ENCODE peak calls at places on chromosomes 2 and 18, in ten cellular contexts. N is cardiac fibroblast, O is Panc1, I is stomach, T is coronary artery, L is AG09309, D is tibial artery, K is adrenal gland, Z is IMR-90, U is uterus. G is an unnamed sample.

GRCh38 chr2:46430413-46430812 is 49.0 kb upstream of the TMEM247 start:
- DNase-seq in I (no peak), Z (no peak), D (no peak), T (no peak), O (no peak), K (no peak), U (no peak), L (no peak), N (no peak), G (no peak)

GRCh38 chr2:45813003-45813601 is 161.6 kb downstream of the PRKCE start:
- DNase-seq in K (no peak), D (no peak), T (no peak), N (peak; percentile 15), U (peak; percentile 40), L (no peak), I (no peak), Z (peak; percentile 64), O (no peak), G (peak; percentile 83)

GRCh38 chr2:58428553-58429284 is 187.6 kb upstream of the FANCL start:
- DNase-seq in U (no peak), D (no peak), N (no peak), K (peak; percentile 13), I (no peak), Z (no peak), O (no peak), L (no peak), T (no peak), G (no peak)

GRCh38 chr2:183049420-183049819 is 11.2 kb upstream of the NCKAP1 start:
- DNase-seq in L (no peak), N (no peak), U (no peak), K (no peak), T (no peak), D (no peak), O (no peak), I (no peak), Z (no peak), G (no peak)

GRCh38 chr2:190404487-190404886 is 3.7 kb upstream of the MFSD6 start:
- DNase-seq in Z (peak; percentile 65), U (no peak), K (peak; percentile 27), I (no peak), D (no peak), L (no peak), N (peak; percentile 15), O (no peak), T (no peak), G (peak; percentile 42)

GRCh38 chr18:22694954-22695353 is 238.2 kb upstream of the RBBP8 start:
- DNase-seq in L (peak; percentile 92), I (no peak), O (no peak), N (peak; percentile 97), D (peak; percentile 74), U (peak; percentile 85), K (peak; percentile 95), Z (peak; percentile 98), T (no peak), G (peak; percentile 94)

GRCh38 chr2:200466703-200467418 is 43.0 kb downstream of the KCTD18 start:
- DNase-seq in N (peak; percentile 72), O (no peak), I (no peak), T (peak; percentile 81), K (peak; percentile 81), D (no peak), L (peak; percentile 27), U (peak; percentile 56), Z (peak; percentile 56), G (peak; percentile 87)

GRCh38 chr2:100980046-100980445 is 22.0 kb upstream of the RPL31 start:
- DNase-seq in O (no peak), K (no peak), N (no peak), T (no peak), I (no peak), U (no peak), L (no peak), D (no peak), Z (no peak), G (no peak)

GRCh38 chr2:238114851-238115660 is 14.9 kb downstream of the ESPNL start:
- DNase-seq in T (no peak), O (no peak), I (no peak), U (no peak), D (peak; percentile 42), N (no peak), L (no peak), K (no peak), Z (no peak), G (no peak)

DNA sequence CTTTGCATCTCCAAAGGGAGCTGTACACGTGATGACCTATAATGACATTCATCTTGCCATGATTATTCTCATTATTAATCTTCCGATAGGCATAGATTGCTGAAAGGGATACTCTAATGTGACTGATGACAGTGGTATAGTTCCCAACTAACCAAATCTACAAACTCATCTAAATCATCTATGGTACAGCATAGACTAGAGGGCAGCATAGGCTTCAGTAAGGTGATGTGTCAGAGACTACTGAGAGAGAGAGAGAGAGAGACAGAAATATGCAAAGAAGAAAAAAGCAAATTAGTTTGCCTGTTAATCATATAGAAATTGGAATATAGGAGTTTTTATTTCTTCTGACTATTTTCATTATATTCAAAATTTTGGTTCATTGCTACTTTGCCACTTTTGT is 89.3 kb downstream of the CSRNP3 start:
- DNase-seq in T (no peak), I (no peak), Z (no peak), O (no peak), N (peak; percentile 16), K (no peak), D (no peak), L (no peak), U (no peak), G (no peak)
- TF ChIP-seq CTCF in T (no peak), I (no peak), Z (peak; percentile 6), O (no peak), N (peak; percentile 15), K (no peak), D (no peak), L (peak; percentile 12), U (no peak), G (no peak)

GRCh38 chr18:9716375-9716774 is 8.3 kb downstream of the RAB31 start:
- DNase-seq in Z (no peak), O (no peak), L (no peak), D (no peak), T (no peak), I (no peak), U (no peak), K (no peak), N (no peak), G (no peak)
- H3K4me3 ChIP-seq in Z (no peak overlapping the region), O (no peak overlapping the region), L (no peak overlapping the region), D (no peak overlapping the region), T (no peak overlapping the region), I (no peak overlapping the region), U (no peak overlapping the region), K (no peak overlapping the region), N (no peak overlapping the region), G (no peak overlapping the region)

GRCh38 chr2:239758325-239758877 is 266.7 kb downstream of the NDUFA10 start:
- DNase-seq in K (no peak), D (no peak), O (no peak), Z (peak; percentile 3), L (no peak), I (no peak), T (no peak), N (no peak), U (no peak), G (no peak)

GRCh38 chr2:239757154-239757760 is 267.9 kb downstream of the NDUFA10 start:
- DNase-seq in U (no peak), Z (no peak), O (no peak), L (no peak), K (no peak), T (no peak), I (no peak), N (no peak), D (no peak), G (no peak)

GRCh38 chr2:239753537-239753936 is 271.6 kb downstream of the NDUFA10 start:
- DNase-seq in O (no peak), U (no peak), I (no peak), L (no peak), D (no peak), T (no peak), K (no peak), N (no peak), Z (no peak), G (no peak)

GRCh38 chr2:239760596-239760995 is 264.5 kb downstream of the NDUFA10 start:
- DNase-seq in K (no peak), O (no peak), D (no peak), U (no peak), I (no peak), L (no peak), N (no peak), Z (no peak), T (no peak), G (no peak)

DNA sequence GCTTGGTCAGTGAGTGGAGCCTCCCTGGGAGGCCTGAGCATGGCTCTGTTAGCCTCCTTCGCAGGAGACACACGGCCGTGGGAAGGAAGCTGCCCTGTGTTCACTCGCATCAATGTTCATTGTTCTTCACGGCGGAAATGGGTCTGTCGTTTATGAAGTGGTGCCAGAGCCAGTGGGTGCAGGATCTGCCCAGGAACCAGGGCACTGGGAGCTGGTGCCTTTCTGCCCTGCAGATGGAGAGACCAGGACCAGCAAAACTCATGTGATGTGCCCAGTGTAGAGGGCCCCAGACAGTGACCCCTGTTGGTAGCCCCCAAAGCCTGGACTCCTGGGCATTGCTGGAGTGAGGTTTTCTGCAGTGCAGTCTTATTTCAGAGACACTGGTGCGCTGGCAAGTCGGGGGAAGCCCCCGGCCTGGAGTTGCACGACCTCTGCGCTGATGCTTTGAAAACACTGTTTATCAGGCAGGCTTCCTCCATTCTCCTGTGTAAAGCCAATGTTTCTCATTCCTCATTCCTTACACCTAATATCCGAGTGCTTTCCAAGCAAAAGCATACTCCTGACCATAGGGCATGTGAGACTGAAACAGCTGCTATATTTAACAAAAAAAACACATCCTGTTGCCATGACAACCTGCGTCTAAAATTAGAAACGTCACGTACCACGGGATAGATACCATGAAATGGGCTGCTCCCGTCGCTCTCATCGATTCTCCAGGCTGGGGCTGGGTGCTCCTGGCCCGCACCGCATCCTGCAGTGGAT is 268.6 kb downstream of the NDUFA10 start:
- DNase-seq in D (no peak), U (no peak), O (no peak), K (no peak), N (peak; percentile 5), L (no peak), Z (peak; percentile 6), I (no peak), T (no peak), G (no peak)
- TF ChIP-seq CTCF in D (no peak), U (no peak), O (no peak), K (no peak), N (no peak), L (no peak), Z (no peak), I (no peak), T (no peak), G (no peak)

DNA sequence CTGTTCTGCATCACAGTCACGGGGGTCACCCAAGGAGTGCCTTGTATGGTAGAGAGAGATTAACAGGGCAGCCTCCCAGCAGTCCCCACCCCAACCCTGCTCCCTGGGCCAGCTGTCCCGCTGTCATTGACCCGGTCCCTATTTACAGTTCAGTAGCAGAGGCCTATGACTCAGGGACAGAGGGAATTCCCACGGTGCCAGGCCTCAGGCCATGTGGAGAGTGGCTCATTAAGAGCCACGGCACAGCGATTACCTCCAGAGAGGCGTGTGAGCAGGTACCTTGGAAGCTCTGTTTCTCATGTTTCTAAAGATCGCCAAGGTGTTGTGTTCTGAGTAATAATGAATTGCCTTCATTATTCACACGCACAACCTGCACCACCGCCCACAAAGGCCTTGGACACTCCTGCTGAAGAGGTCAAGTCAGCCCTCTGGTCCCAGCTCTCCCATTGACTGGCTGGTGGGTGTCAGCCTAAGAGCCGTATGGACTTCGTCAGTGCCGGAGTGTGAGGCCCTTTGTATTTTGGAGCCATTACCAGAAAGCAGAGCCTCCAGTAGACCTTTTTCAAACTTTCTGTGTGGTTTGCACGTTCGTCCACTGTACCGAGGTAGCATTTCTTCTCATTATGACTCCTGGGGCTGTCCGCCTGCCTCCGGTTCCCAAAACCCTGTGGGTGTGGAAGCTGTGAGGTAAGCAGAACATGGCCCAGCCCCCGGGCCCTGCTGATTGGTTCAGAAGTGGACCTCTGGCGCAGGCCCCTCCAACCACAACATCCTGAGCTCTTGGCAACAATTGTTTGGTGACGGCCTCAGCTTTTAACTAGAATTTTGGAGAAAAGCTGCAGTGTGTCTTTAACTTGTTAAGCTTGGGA is 47.0 kb downstream of the SERTAD2 start:
- DNase-seq in K (peak; percentile 73), L (peak; percentile 18), Z (no peak), D (peak; percentile 92), N (peak; percentile 81), T (peak; percentile 88), O (no peak), U (peak; percentile 91), I (peak; percentile 79), G (peak; percentile 89)
- H3K4me3 ChIP-seq in K (no peak overlapping the region), L (no peak overlapping the region), Z (no peak overlapping the region), D (peak overlapping the region; percentile 17), N (no peak overlapping the region), T (peak overlapping the region; percentile 35), O (no peak overlapping the region), U (no peak overlapping the region), I (peak overlapping the region; percentile 19), G (peak overlapping the region; percentile 31)